ENCODE peak calls at places on chromosome 15, in nine cellular contexts. L is Panc1, A is SK-N-SH, P is spleen, O is sigmoid colon, N is H1, H is HepG2, Z is transverse colon, C is GM12891. G is an unnamed sample.

GRCh38 chr15:67097424-67097823 is 32.0 kb downstream of the SMAD3 start:
- DNase-seq in L (no peak), A (no peak), P (no peak), O (no peak), N (no peak), H (no peak), Z (no peak), C (no peak), G (no peak)

GRCh38 chr15:93121089-93121488 is 32.1 kb upstream of the RGMA start:
- DNase-seq in L (no peak), A (no peak), P (no peak), O (no peak), N (no peak), H (no peak), Z (no peak), C (no peak), G (no peak)

GRCh38 chr15:77107531-77108355 is 36.8 kb upstream of the TSPAN3 start:
- DNase-seq in L (peak; percentile 32), A (peak; percentile 72), P (no peak), O (peak; percentile 72), N (peak; percentile 72), H (peak; percentile 41), Z (peak; percentile 62), C (peak; percentile 43), G (no peak)

GRCh38 chr15:50390549-50391264 is 33.5 kb upstream of the USP8 start:
- DNase-seq in L (no peak), A (no peak), P (no peak), O (no peak), N (no peak), H (no peak), Z (no peak), C (no peak), G (no peak)

GRCh38 chr15:90004671-90005070 is 3.5 kb downstream of the ZNF710 start:
- DNase-seq in L (peak; percentile 46), A (no peak), P (peak; percentile 79), O (peak; percentile 78), N (no peak), H (peak; percentile 71), Z (peak; percentile 46), C (no peak), G (no peak)

GRCh38 chr15:33008284-33009011 is 186.1 kb downstream of the FMN1 start:
- DNase-seq in L (no peak), A (no peak), P (no peak), O (peak; percentile 77), N (no peak), H (no peak), Z (no peak), C (no peak), G (no peak)

GRCh38 chr15:29812384-29812694 is 9.9 kb downstream of the TJP1 start:
- DNase-seq in L (no peak), A (no peak), P (no peak), O (no peak), N (no peak), H (no peak), Z (no peak), C (no peak), G (no peak)

GRCh38 chr15:67701669-67702068 is 123.6 kb upstream of the SKOR1 start:
- DNase-seq in L (no peak), A (no peak), P (no peak), O (no peak), N (no peak), H (no peak), Z (no peak), C (no peak), G (no peak)

GRCh38 chr15:56532766-56533455 is 68.0 kb upstream of the MNS1 start:
- DNase-seq in L (no peak), A (no peak), P (no peak), O (no peak), N (no peak), H (no peak), Z (no peak), C (no peak), G (no peak)

GRCh38 chr15:41510728-41511127 is 2.9 kb downstream of the LTK start:
- DNase-seq in L (no peak), A (no peak), P (no peak), O (no peak), N (no peak), H (no peak), Z (no peak), C (no peak), G (no peak)

GRCh38 chr15:97235285-97235985 is 725.1 kb upstream of the ARRDC4 start:
- DNase-seq in L (peak; percentile 38), A (peak; percentile 47), P (no peak), O (no peak), N (peak; percentile 79), H (peak; percentile 30), Z (peak; percentile 46), C (peak; percentile 11), G (peak; percentile 5)

GRCh38 chr15:75921732-75922703 is 18.3 kb downstream of the FBXO22 start:
- DNase-seq in L (no peak), A (no peak), P (no peak), O (no peak), N (no peak), H (peak; percentile 51), Z (peak; percentile 65), C (no peak), G (no peak)

GRCh38 chr15:78392430-78392829 is 45.6 kb upstream of the IREB2 start:
- DNase-seq in L (no peak), A (peak; percentile 73), P (no peak), O (no peak), N (no peak), H (no peak), Z (peak; percentile 75), C (no peak), G (no peak)

GRCh38 chr15:32687556-32687955 is 30.2 kb upstream of the GREM1 start:
- DNase-seq in L (no peak), A (no peak), P (no peak), O (no peak), N (no peak), H (no peak), Z (no peak), C (no peak), G (no peak)

GRCh38 chr15:24848050-24848449 is 106.7 kb upstream of the SNRPN start:
- DNase-seq in L (no peak), A (peak; percentile 63), P (no peak), O (peak; percentile 66), N (no peak), H (no peak), Z (no peak), C (peak; percentile 9), G (no peak)

GRCh38 chr15:23629234-23629805 is 18.3 kb downstream of the MAGEL2 start:
- DNase-seq in L (no peak), A (peak; percentile 38), P (no peak), O (no peak), N (no peak), H (no peak), Z (no peak), C (no peak), G (no peak)

GRCh38 chr15:63913786-63914185 is 80.0 kb upstream of the HERC1 start:
- DNase-seq in L (no peak), A (no peak), P (peak; percentile 19), O (no peak), N (no peak), H (no peak), Z (no peak), C (no peak), G (no peak)

DNA sequence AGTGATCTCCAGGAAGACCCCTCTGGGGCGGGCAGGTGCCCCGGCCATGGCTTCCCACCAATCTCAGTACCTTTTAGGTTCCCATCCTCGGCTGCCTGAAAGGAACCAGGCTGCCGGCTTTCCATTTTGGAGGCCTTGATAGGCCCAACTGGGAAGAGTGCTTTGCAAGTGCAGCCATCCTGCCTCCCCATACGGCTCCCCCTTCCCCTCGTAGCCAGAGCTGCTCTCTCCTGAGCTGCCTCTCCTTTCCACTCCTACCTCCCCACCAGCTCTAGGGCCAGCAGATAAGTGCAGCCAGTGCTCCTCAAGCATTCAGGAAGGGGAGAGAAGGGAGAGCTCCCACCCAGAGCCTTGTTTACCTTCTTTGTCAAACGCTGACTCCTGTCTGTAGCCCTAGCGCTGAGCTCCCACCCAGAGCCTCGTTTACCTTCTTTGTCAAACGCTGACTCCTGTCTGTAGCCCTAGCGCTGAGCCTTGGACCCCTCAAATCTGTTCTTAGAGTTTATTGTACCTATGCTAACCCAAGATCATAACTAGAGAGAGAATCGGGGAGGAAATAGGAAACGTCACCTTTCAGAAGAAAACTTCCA is 133.0 kb downstream of the LRRK1 start:
- DNase-seq in L (no peak), A (peak; percentile 14), P (no peak), O (peak; percentile 24), N (peak; percentile 46), H (no peak), Z (no peak), C (no peak), G (no peak)
- TF ChIP-seq POLR2AphosphoS5 in L (no peak), A (no peak), P (no peak), O (no peak), N (no peak), H (no peak), Z (no peak), C (no peak), G (no peak)

GRCh38 chr15:58274885-58275284 is 136.7 kb downstream of the AQP9 start:
- DNase-seq in L (no peak), A (no peak), P (no peak), O (no peak), N (no peak), H (no peak), Z (no peak), C (no peak), G (no peak)
- TF ChIP-seq POLR2AphosphoS5 in L (no peak), A (no peak), P (no peak), O (no peak), N (no peak), H (no peak), Z (no peak), C (no peak), G (no peak)

GRCh38 chr15:73956276-73957086 is 30.2 kb downstream of the LOXL1 start:
- DNase-seq in L (peak; percentile 77), A (no peak), P (peak; percentile 80), O (peak; percentile 66), N (no peak), H (no peak), Z (no peak), C (no peak), G (peak; percentile 10)
- TF ChIP-seq POLR2AphosphoS5 in L (no peak), A (peak; percentile 61), P (peak; percentile 60), O (peak; percentile 29), N (no peak), H (no peak), Z (no peak), C (no peak), G (no peak)

GRCh38 chr15:99421758-99422157 is 144.0 kb upstream of the MEF2A start:
- DNase-seq in L (no peak), A (no peak), P (no peak), O (no peak), N (no peak), H (no peak), Z (no peak), C (no peak), G (no peak)

GRCh38 chr15:99421172-99421656 is 144.6 kb upstream of the MEF2A start:
- DNase-seq in L (no peak), A (no peak), P (peak; percentile 68), O (peak; percentile 29), N (peak; percentile 43), H (peak; percentile 89), Z (no peak), C (no peak), G (no peak)

GRCh38 chr15:99424978-99425665 is 140.7 kb upstream of the MEF2A start:
- DNase-seq in L (no peak), A (peak; percentile 64), P (peak; percentile 70), O (peak; percentile 71), N (no peak), H (peak; percentile 54), Z (no peak), C (peak; percentile 57), G (peak; percentile 50)

GRCh38 chr15:99424131-99424571 is 141.6 kb upstream of the MEF2A start:
- DNase-seq in L (no peak), A (no peak), P (peak; percentile 45), O (peak; percentile 51), N (no peak), H (no peak), Z (no peak), C (no peak), G (no peak)

GRCh38 chr15:99423186-99424130 is 142.3 kb upstream of the MEF2A start:
- DNase-seq in L (no peak), A (no peak), P (peak; percentile 56), O (peak; percentile 49), N (no peak), H (no peak), Z (no peak), C (no peak), G (no peak)
- TF ChIP-seq POLR2AphosphoS5 in L (no peak), A (no peak), P (no peak), O (no peak), N (no peak), H (no peak), Z (no peak), C (no peak), G (no peak)

G was measured in GM12892.